ENCODE peak calls at places on chromosomes 16 and 17, in six cellular contexts. F is tibial nerve, M is Panc1, A is IMR-90, B is ovary, E is A549. O is an unnamed sample.
A peak's percentile ranks its signal among the peaks of the same experiment; 100 is the strongest.

GRCh38 chr17:55549140-55549539 is 37.9 kb upstream of the SMIM36 start:
- DNase-seq in F (no peak), B (no peak), E (no peak), M (no peak), A (no peak), O (no peak)

GRCh38 chr16:24839347-24839972 is 6.3 kb upstream of the SLC5A11 start:
- DNase-seq in M (no peak), A (no peak), E (no peak), F (no peak), B (no peak), O (no peak)

GRCh38 chr17:49557204-49558024 is 18.3 kb upstream of the NXPH3 start:
- DNase-seq in E (peak; percentile 72), B (no peak), F (no peak), M (no peak), A (peak; percentile 46), O (no peak)

GRCh38 chr16:66326995-66327513 is 39.4 kb upstream of the CDH5 start:
- DNase-seq in E (no peak), B (no peak), M (no peak), F (no peak), A (no peak), O (no peak)

GRCh38 chr16:87698241-87698640 is 67.5 kb downstream of the KLHDC4 start:
- DNase-seq in B (no peak), F (no peak), E (no peak), M (no peak), A (no peak), O (no peak)

GRCh38 chr16:30780021-30780420 is 7.0 kb downstream of the ZNF629 start:
- DNase-seq in E (no peak), A (no peak), M (no peak), B (no peak), F (no peak), O (no peak)

GRCh38 chr17:2594657-2595085 is 1.2 kb downstream of the PAFAH1B1 start:
- DNase-seq in F (no peak), M (no peak), A (no peak), B (no peak), E (no peak), O (no peak)

GRCh38 chr16:50591800-50592771 is 43.9 kb downstream of the NKD1 start:
- DNase-seq in F (no peak), B (peak; percentile 82), E (no peak), A (no peak), M (no peak), O (peak; percentile 82)

GRCh38 chr17:63946440-63947363 is 14.6 kb upstream of the CD79B start:
- DNase-seq in F (no peak), B (peak; percentile 28), M (peak; percentile 22), A (peak; percentile 13), E (peak; percentile 84), O (peak; percentile 15)

GRCh38 chr16:46884513-46885293 is 541 bp downstream of the GPT2 start:
- DNase-seq in F (no peak), M (no peak), B (no peak), A (peak; percentile 20), E (no peak), O (no peak)

GRCh38 chr17:77641718-77642117 is 316.8 kb upstream of the TNRC6C start:
- DNase-seq in M (no peak), E (no peak), A (no peak), B (no peak), F (no peak), O (no peak)

GRCh38 chr16:82603784-82604411 is 22.9 kb upstream of the CDH13 start:
- DNase-seq in E (no peak), A (peak; percentile 73), M (no peak), B (no peak), F (no peak), O (peak; percentile 51)

GRCh38 chr16:89015271-89015859 is 38.4 kb upstream of the CBFA2T3 start:
- DNase-seq in F (no peak), E (no peak), A (no peak), B (no peak), M (no peak), O (no peak)

GRCh38 chr17:4566785-4567184 is 6.4 kb upstream of the GGT6 start:
- DNase-seq in F (no peak), E (peak; percentile 94), M (peak; percentile 32), B (peak; percentile 68), A (peak; percentile 39), O (peak; percentile 43)

GRCh38 chr16:27841061-27841801 is 222.3 kb downstream of the GSG1L start:
- DNase-seq in A (no peak), M (no peak), B (no peak), F (no peak), E (no peak), O (no peak)

GRCh38 chr16:14629612-14629918 is 495 bp downstream of the PARN start:
- DNase-seq in M (no peak), F (no peak), E (no peak), B (no peak), A (no peak), O (no peak)

GRCh38 chr17:48715496-48716399 is 6.6 kb downstream of the PRAC1 start:
- DNase-seq in M (no peak), E (no peak), B (no peak), F (no peak), A (no peak), O (no peak)

GRCh38 chr17:34146440-34147043 is 108.5 kb upstream of the CCL2 start:
- DNase-seq in E (peak; percentile 44), B (no peak), F (no peak), A (no peak), M (peak; percentile 24), O (peak; percentile 32)

GRCh38 chr16:67013238-67013822 is 15.6 kb upstream of the CBFB start:
- DNase-seq in A (no peak), F (no peak), E (no peak), M (no peak), B (no peak), O (no peak)

GRCh38 chr17:70144260-70144846 is 25.0 kb upstream of the KCNJ2 start:
- DNase-seq in B (no peak), E (peak; percentile 15), M (no peak), F (no peak), A (peak; percentile 54), O (no peak)

GRCh38 chr17:18959071-18959844 is 7.3 kb downstream of the SLC5A10 start:
- DNase-seq in A (no peak), M (no peak), F (no peak), E (no peak), B (no peak), O (no peak)

GRCh38 chr16:27398894-27399853 is 2.8 kb upstream of the IL21R start:
- DNase-seq in B (no peak), E (no peak), F (no peak), A (no peak), M (no peak), O (no peak)

GRCh38 chr17:9021985-9022552 is 759 bp downstream of the NTN1 start:
- DNase-seq in F (no peak), B (no peak), A (peak; percentile 4), M (no peak), E (no peak), O (peak; percentile 22)

GRCh38 chr16:56241596-56241995 is 50.3 kb downstream of the GNAO1 start:
- DNase-seq in M (no peak), A (peak; percentile 35), B (no peak), F (no peak), E (no peak), O (no peak)

GRCh38 chr16:86987746-86988670 is 329.2 kb downstream of the C16orf95 start:
- DNase-seq in F (no peak), B (no peak), A (no peak), M (no peak), E (no peak), O (no peak)

GRCh38 chr17:77555741-77556291 is 402.7 kb upstream of the TNRC6C start:
- DNase-seq in M (no peak), A (no peak), F (no peak), E (no peak), B (no peak), O (no peak)

GRCh38 chr16:78005881-78006280 is 16.5 kb upstream of the CLEC3A start:
- DNase-seq in E (peak; percentile 7), F (no peak), A (no peak), M (no peak), B (no peak), O (no peak)

GRCh38 chr16:81238296-81239011 is at the start of gene BCO1:
- DNase-seq in B (peak; percentile 18), F (no peak), E (peak; percentile 35), A (peak; percentile 66), M (no peak), O (peak; percentile 20)

GRCh38 chr16:84818989-84819643 is 669 bp upstream of the CRISPLD2 start:
- DNase-seq in E (no peak), B (no peak), A (no peak), M (no peak), F (no peak), O (no peak)

GRCh38 chr16:84820305-84820684 is 510 bp downstream of the CRISPLD2 start:
- DNase-seq in A (no peak), E (no peak), F (no peak), B (no peak), M (no peak), O (no peak)

GRCh38 chr16:84820771-84821170 is 986 bp downstream of the CRISPLD2 start:
- DNase-seq in F (no peak), B (no peak), A (no peak), E (no peak), M (no peak), O (no peak)

GRCh38 chr16:84821179-84821578 is 1.4 kb downstream of the CRISPLD2 start:
- DNase-seq in B (no peak), A (no peak), E (no peak), M (no peak), F (no peak), O (no peak)

DNA sequence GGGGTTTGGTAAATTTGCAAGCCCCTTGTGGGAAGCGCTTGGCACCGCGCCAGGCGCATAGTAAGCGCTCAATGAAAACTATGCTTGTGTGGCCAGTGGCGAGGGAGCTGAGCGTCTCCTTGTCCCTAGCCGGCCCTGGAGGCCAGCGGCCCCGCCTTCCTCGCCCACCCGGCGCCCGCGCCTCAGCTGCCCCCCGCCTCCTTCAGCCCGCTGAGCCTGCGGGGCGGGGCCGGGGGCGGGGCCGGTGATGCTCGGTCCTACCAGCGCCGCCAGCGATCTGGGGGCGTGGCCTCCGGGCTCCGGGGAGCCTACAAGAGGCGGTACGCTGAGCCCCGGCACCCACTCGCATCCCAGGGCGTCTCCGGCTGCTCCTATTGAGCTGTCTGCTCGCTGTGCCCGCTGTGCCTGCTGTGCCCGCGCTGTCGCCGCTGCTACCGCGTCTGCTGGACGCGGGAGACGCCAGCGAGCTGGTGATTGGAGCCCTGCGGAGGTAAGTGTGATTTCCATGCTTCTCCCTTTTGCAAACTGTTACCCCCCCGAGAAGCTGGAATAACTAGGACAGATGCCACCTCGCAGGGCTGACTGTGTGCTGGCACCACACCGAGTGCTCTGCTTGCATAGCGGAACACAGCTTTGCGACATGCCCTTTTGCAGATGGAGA is at the start of gene CRISPLD2:
- DNase-seq in M (no peak), A (peak; percentile 84), B (peak; percentile 96), F (peak; percentile 94), E (peak; percentile 93), O (peak; percentile 93)
- H3K4me3 ChIP-seq in M (peak within 1 kb of the TSS; percentile 77), A (peak within 1 kb of the TSS; percentile 52), B (peak within 1 kb of the TSS; percentile 65), F (peak within 1 kb of the TSS; percentile 56), E (peak within 1 kb of the TSS; percentile 44), O (peak within 1 kb of the TSS; percentile 49)

GRCh38 chr16:23207485-23207884 is 24.9 kb downstream of the SCNN1G start:
- DNase-seq in M (no peak), B (no peak), A (no peak), F (no peak), E (no peak), O (no peak)
- H3K27ac ChIP-seq in M (no peak overlapping the region), B (no peak overlapping the region), A (no peak overlapping the region), F (no peak overlapping the region), E (no peak overlapping the region), O (no peak overlapping the region)

GRCh38 chr17:45144199-45145034 is 3.9 kb upstream of the HEXIM1 start:
- DNase-seq in F (peak; percentile 33), A (no peak), E (no peak), B (peak; percentile 78), M (no peak), O (peak; percentile 56)
- H3K4me3 ChIP-seq in F (peak overlapping the region; percentile 43), A (peak overlapping the region; percentile 22), E (no peak overlapping the region), B (peak overlapping the region; percentile 47), M (no peak overlapping the region), O (peak overlapping the region; percentile 29)

GRCh38 chr16:23510154-23510914 is at the start of gene GGA2:
- DNase-seq in A (peak; percentile 74), M (peak; percentile 45), F (peak; percentile 72), E (peak; percentile 59), B (peak; percentile 83), O (peak; percentile 81)
- H3K27ac ChIP-seq in A (peak within 1 kb of the TSS; percentile 49), M (peak within 1 kb of the TSS; percentile 83), F (peak within 1 kb of the TSS; percentile 85), E (peak within 1 kb of the TSS; percentile 81), B (no peak within 1 kb of the TSS), O (peak within 1 kb of the TSS; percentile 86)

O was measured in prostate gland.